ENCODE peak calls at places on chromosome 6, in seven cellular contexts. Y is coronary artery; X is T47D; F is fibroblast of villous mesenchyme; E is midbrain; L is effector CD4-positive, alpha-beta T cell; R is cardiac fibroblast. J is an unnamed sample.
A peak's percentile ranks its signal among the peaks of the same experiment; 100 is the strongest.

GRCh38 chr6:157253699-157254098 is 69.6 kb downstream of the TMEM242 start:
- DNase-seq in Y (no peak), F (no peak), L (no peak), X (no peak), R (no peak), E (no peak), J (no peak)

GRCh38 chr6:121522771-121523386 is 87.4 kb downstream of the GJA1 start:
- DNase-seq in R (peak; percentile 82), E (no peak), X (no peak), F (peak; percentile 67), L (no peak), Y (no peak), J (no peak)

GRCh38 chr6:4664117-4664626 is 112.0 kb upstream of the CDYL start:
- DNase-seq in L (no peak), Y (peak; percentile 80), R (peak; percentile 93), X (no peak), F (peak; percentile 68), E (peak; percentile 54), J (no peak)

GRCh38 chr6:77286541-77286940 is 176.8 kb downstream of the HTR1B start:
- DNase-seq in L (no peak), E (no peak), Y (no peak), X (no peak), F (no peak), R (no peak), J (no peak)

GRCh38 chr6:142485256-142485655 is 183.4 kb downstream of the ADGRG6 start:
- DNase-seq in L (no peak), F (peak; percentile 37), E (no peak), X (no peak), R (peak; percentile 36), Y (no peak), J (no peak)

GRCh38 chr6:29967379-29968010 is 25.2 kb downstream of the HLA-A start:
- DNase-seq in E (no peak), L (no peak), R (no peak), Y (no peak), F (peak; percentile 52), X (peak; percentile 26), J (no peak)

GRCh38 chr6:72446427-72446826 is 175.4 kb upstream of the KCNQ5 start:
- DNase-seq in R (peak; percentile 31), L (no peak), E (no peak), X (no peak), Y (no peak), F (no peak), J (no peak)

GRCh38 chr6:157144861-157145260 is 178.5 kb downstream of the TMEM242 start:
- DNase-seq in L (no peak), E (no peak), F (peak; percentile 30), X (no peak), Y (no peak), R (no peak), J (no peak)

GRCh38 chr6:138844203-138844602 is 48.3 kb downstream of the ECT2L start:
- DNase-seq in L (no peak), R (peak; percentile 33), E (no peak), Y (no peak), F (peak; percentile 64), X (no peak), J (no peak)

GRCh38 chr6:43509984-43510826 is at the start of gene LRRC73:
- DNase-seq in F (peak; percentile 84), Y (peak; percentile 93), L (peak; percentile 71), E (peak; percentile 83), R (peak; percentile 80), X (peak; percentile 68), J (peak; percentile 64)

GRCh38 chr6:32947552-32948465 is 5.1 kb downstream of the HLA-DMA start:
- DNase-seq in Y (no peak), L (peak; percentile 26), R (peak; percentile 50), X (peak; percentile 29), F (peak; percentile 36), E (no peak), J (no peak)

GRCh38 chr6:161254126-161254753 is 19.6 kb downstream of the AGPAT4 start:
- DNase-seq in X (no peak), E (no peak), L (no peak), F (peak; percentile 95), R (peak; percentile 11), Y (no peak), J (no peak)

GRCh38 chr6:32843321-32843978 is 397 bp downstream of the PSMB8 start:
- DNase-seq in R (peak; percentile 15), L (no peak), Y (no peak), F (peak; percentile 26), X (no peak), E (no peak), J (no peak)

GRCh38 chr6:51511081-51511480 is 576.3 kb downstream of the PKHD1 start:
- DNase-seq in E (no peak), L (no peak), R (no peak), Y (no peak), F (no peak), X (no peak), J (no peak)

GRCh38 chr6:150250826-150251225 is 108.0 kb downstream of the PPP1R14C start:
- DNase-seq in Y (no peak), F (peak; percentile 33), L (no peak), E (no peak), X (no peak), R (peak; percentile 34), J (no peak)

GRCh38 chr6:166638566-166638965 is 11.5 kb upstream of the RPS6KA2 start:
- DNase-seq in L (no peak), E (no peak), Y (no peak), F (no peak), X (no peak), R (no peak), J (no peak)

GRCh38 chr6:135481786-135482369 is 15.7 kb downstream of the AHI1 start:
- DNase-seq in F (peak; percentile 21), Y (no peak), L (no peak), R (peak; percentile 15), E (no peak), X (no peak), J (no peak)

GRCh38 chr6:16286151-16286522 is 47.8 kb downstream of the GMPR start:
- DNase-seq in R (peak; percentile 47), X (peak; percentile 46), F (peak; percentile 52), L (no peak), E (peak; percentile 74), Y (no peak), J (peak; percentile 67)

GRCh38 chr6:166710084-166710483 is 83.0 kb upstream of the RPS6KA2 start:
- DNase-seq in Y (no peak), E (no peak), F (no peak), R (peak; percentile 5), L (no peak), X (no peak), J (no peak)

GRCh38 chr6:119390276-119390793 is 40.8 kb upstream of the MAN1A1 start:
- DNase-seq in R (peak; percentile 3), F (no peak), L (no peak), Y (no peak), E (no peak), X (no peak), J (no peak)

GRCh38 chr6:138194221-138194620 is 24.1 kb downstream of the PBOV1 start:
- DNase-seq in X (no peak), F (no peak), R (no peak), Y (no peak), L (no peak), E (no peak), J (no peak)

GRCh38 chr6:160248538-160248937 is 10.1 kb downstream of the SLC22A2 start:
- DNase-seq in Y (no peak), X (no peak), F (peak; percentile 60), E (no peak), R (peak; percentile 53), L (no peak), J (no peak)

GRCh38 chr6:97322811-97323210 is 39.8 kb upstream of the MMS22L start:
- DNase-seq in F (no peak), Y (no peak), L (no peak), E (no peak), R (peak; percentile 25), X (no peak), J (no peak)

GRCh38 chr6:39367661-39368060 is 45.2 kb upstream of the KCNK16 start:
- DNase-seq in R (no peak), Y (no peak), L (no peak), X (no peak), E (no peak), F (no peak), J (no peak)

GRCh38 chr6:69801225-69801624 is 4.4 kb upstream of the LMBRD1 start:
- DNase-seq in L (no peak), Y (no peak), E (no peak), R (no peak), X (no peak), F (no peak), J (no peak)

GRCh38 chr6:136737343-136738177 is 54.7 kb downstream of the MAP3K5 start:
- DNase-seq in F (peak; percentile 93), X (no peak), R (peak; percentile 80), L (no peak), E (no peak), Y (no peak), J (no peak)

GRCh38 chr6:82494367-82494766 is 130.8 kb downstream of the TPBG start:
- DNase-seq in X (no peak), R (no peak), Y (no peak), F (no peak), L (no peak), E (no peak), J (no peak)

GRCh38 chr6:14559754-14560527 is 442.4 kb downstream of the CD83 start:
- DNase-seq in R (no peak), L (no peak), F (no peak), X (no peak), E (no peak), Y (no peak), J (no peak)

GRCh38 chr6:149285626-149286025 is 31.9 kb upstream of the TAB2 start:
- DNase-seq in X (no peak), E (no peak), Y (no peak), L (no peak), F (no peak), R (no peak), J (no peak)

GRCh38 chr6:39402239-39402751 is 79.8 kb upstream of the KCNK16 start:
- DNase-seq in E (peak; percentile 59), L (no peak), X (no peak), F (peak; percentile 33), R (no peak), Y (no peak), J (no peak)

GRCh38 chr6:34241351-34242215 is 4.9 kb downstream of the HMGA1 start:
- DNase-seq in Y (peak; percentile 50), E (no peak), R (no peak), X (no peak), L (no peak), F (no peak), J (no peak)

GRCh38 chr6:41723178-41723935 is 12.1 kb downstream of the TFEB start:
- DNase-seq in L (no peak), R (peak; percentile 96), X (no peak), E (peak; percentile 45), F (peak; percentile 95), Y (no peak), J (peak; percentile 85)

GRCh38 chr6:25354078-25354940 is 75.1 kb downstream of the CARMIL1 start:
- DNase-seq in F (peak; percentile 76), Y (no peak), X (no peak), L (no peak), E (no peak), R (no peak), J (no peak)

GRCh38 chr6:53032853-53033252 is 32.4 kb upstream of the FBXO9 start:
- DNase-seq in Y (no peak), X (no peak), R (peak; percentile 44), E (peak; percentile 71), F (no peak), L (no peak), J (no peak)

GRCh38 chr6:52840763-52841585 is at the start of gene GSTA5:
- DNase-seq in R (no peak), Y (no peak), L (no peak), X (no peak), F (no peak), E (no peak), J (no peak)

GRCh38 chr6:36976005-36976261 is 10.1 kb downstream of the MTCH1 start:
- DNase-seq in Y (no peak), X (no peak), R (no peak), L (no peak), F (no peak), E (no peak), J (no peak)

GRCh38 chr6:170368544-170368943 is 62.0 kb downstream of the FAM120B start:
- DNase-seq in Y (no peak), E (no peak), F (no peak), L (no peak), R (no peak), X (no peak), J (no peak)

GRCh38 chr6:146361367-146361924 is 182.2 kb upstream of the RAB32 start:
- DNase-seq in R (peak; percentile 44), F (no peak), X (no peak), L (no peak), E (no peak), Y (no peak), J (no peak)